ENCODE peak calls at places on chromosomes 12 and 14, in ten cellular contexts. M is NCI-H774; N is activated naive CD4-positive, alpha-beta T cell; B is heart right ventricle; A is stimulated activated CD4-positive, alpha-beta T cell treated with anti-CD3 and anti-CD28 coated beads, Interleukin-15, amount 100 ng/mL, for 24 hours; W is epithelial cell of esophagus; C is activated CD4-positive, alpha-beta T cell treated with anti-CD3 and anti-CD28 coated beads, Interleukin-2, amount 50 U/mL, for 4 hours; O is kidney glomerular epithelial cell; Q is transverse colon; K is HEK293T. H is an unnamed sample.

GRCh38 chr12:124764451-124764850 is 99.2 kb downstream of the SCARB1 start:
- DNase-seq in K (no peak), C (peak), W (peak), Q (peak), N (no peak), B (no peak), O (no peak), M (no peak), A (peak), H (no peak)

GRCh38 chr12:57203201-57203600 is 13.4 kb upstream of the NXPH4 start:
- DNase-seq in Q (no peak), N (no peak), O (no peak), M (no peak), K (no peak), W (no peak), B (no peak), C (no peak), A (no peak), H (no peak)

GRCh38 chr14:100604709-100605108 is 17.5 kb upstream of the BEGAIN start:
- DNase-seq in M (no peak), Q (peak), B (no peak), A (no peak), W (no peak), O (no peak), N (no peak), C (no peak), K (no peak), H (no peak)

GRCh38 chr12:18578191-18578590 is 159.6 kb downstream of the PLCZ1 start:
- DNase-seq in A (no peak), O (no peak), M (no peak), K (no peak), N (no peak), C (no peak), B (no peak), W (peak), Q (no peak), H (no peak)

GRCh38 chr12:117331691-117332090 is 29.7 kb downstream of the NOS1 start:
- DNase-seq in A (no peak), O (no peak), M (no peak), B (no peak), Q (no peak), W (no peak), C (no peak), N (no peak), K (no peak), H (no peak)

GRCh38 chr12:48000878-48001321 is 3.4 kb downstream of the COL2A1 start:
- DNase-seq in N (no peak), O (peak), B (peak), K (peak), C (no peak), M (no peak), W (peak), A (peak), Q (no peak), H (no peak)

GRCh38 chr12:75877588-75878381 is 153.8 kb downstream of the PHLDA1 start:
- DNase-seq in B (no peak), M (no peak), W (peak), Q (no peak), C (no peak), K (no peak), A (no peak), O (peak), N (no peak), H (peak)

GRCh38 chr12:122458105-122459035 is 35.9 kb upstream of the CLIP1 start:
- DNase-seq in B (no peak), K (no peak), A (no peak), Q (no peak), W (no peak), C (no peak), O (no peak), N (no peak), M (no peak), H (no peak)

GRCh38 chr14:35661875-35662274 is 127.9 kb downstream of the INSM2 start:
- DNase-seq in M (no peak), K (no peak), Q (no peak), C (no peak), N (no peak), B (no peak), O (no peak), W (no peak), A (no peak), H (no peak)

GRCh38 chr12:25249951-25250738 is 584 bp downstream of the KRAS start:
- DNase-seq in O (peak), K (peak), A (peak), M (peak), N (peak), Q (peak), W (peak), B (peak), C (peak), H (peak)

GRCh38 chr12:121205491-121205890 is 4.4 kb upstream of the P2RX4 start:
- DNase-seq in O (no peak), A (no peak), Q (no peak), N (no peak), K (no peak), W (no peak), M (no peak), B (no peak), C (no peak), H (no peak)

GRCh38 chr12:58575281-58575680 is 345.0 kb downstream of the LRIG3 start:
- DNase-seq in O (no peak), K (no peak), N (no peak), Q (no peak), B (no peak), M (no peak), C (no peak), W (peak), A (no peak), H (no peak)

GRCh38 chr12:124694250-124694649 is 126.8 kb upstream of the NCOR2 start:
- DNase-seq in W (no peak), A (peak), K (no peak), C (no peak), M (no peak), O (no peak), Q (no peak), B (no peak), N (no peak), H (peak)

GRCh38 chr12:38956337-38956736 is 50.9 kb upstream of the CPNE8 start:
- DNase-seq in A (no peak), O (peak), W (peak), N (no peak), K (no peak), Q (no peak), C (no peak), B (no peak), M (no peak), H (no peak)

GRCh38 chr12:120466560-120467315 is 2.8 kb downstream of the SRSF9 start:
- DNase-seq in W (peak), M (no peak), A (peak), B (peak), N (peak), C (peak), O (no peak), Q (peak), K (no peak), H (peak)

GRCh38 chr12:127881371-127882140 is 385.4 kb upstream of the TMEM132C start:
- DNase-seq in N (no peak), C (no peak), K (no peak), O (no peak), Q (no peak), M (no peak), W (no peak), B (no peak), A (no peak), H (no peak)

GRCh38 chr12:77031745-77032144 is 33.6 kb downstream of the E2F7 start:
- DNase-seq in B (no peak), A (peak), C (no peak), M (no peak), Q (no peak), N (no peak), W (peak), K (no peak), O (no peak), H (no peak)

GRCh38 chr12:83042441-83043215 is 355.9 kb downstream of the TMTC2 start:
- DNase-seq in K (no peak), Q (no peak), M (no peak), C (no peak), O (no peak), N (no peak), W (no peak), B (no peak), A (no peak), H (no peak)

GRCh38 chr14:91414475-91415342 is 2.9 kb downstream of the CCDC88C start:
- DNase-seq in O (no peak), C (no peak), B (no peak), Q (no peak), K (no peak), M (no peak), N (no peak), A (no peak), W (no peak), H (peak)

GRCh38 chr12:57454566-57455373 is at the start of gene INHBE:
- DNase-seq in M (peak), W (no peak), Q (no peak), N (no peak), O (peak), C (no peak), K (no peak), A (no peak), B (no peak), H (no peak)

GRCh38 chr12:13377698-13378097 is 181.2 kb downstream of the EMP1 start:
- DNase-seq in Q (no peak), C (no peak), K (no peak), W (no peak), O (no peak), B (no peak), N (no peak), M (no peak), A (no peak), H (no peak)

GRCh38 chr14:76768671-76769500 is 7.6 kb downstream of the VASH1 start:
- DNase-seq in C (no peak), N (no peak), B (no peak), W (no peak), A (no peak), M (no peak), Q (no peak), K (no peak), O (no peak), H (no peak)

GRCh38 chr12:23585782-23586163 is 363.7 kb downstream of the SOX5 start:
- DNase-seq in W (no peak), O (no peak), Q (no peak), M (no peak), N (no peak), A (no peak), C (no peak), K (no peak), B (no peak), H (no peak)

GRCh38 chr12:8156416-8156815 is 399 bp upstream of the ZNF705A start:
- DNase-seq in N (no peak), W (peak), A (no peak), B (no peak), M (no peak), K (no peak), Q (no peak), O (peak), C (no peak), H (no peak)

GRCh38 chr14:74663884-74664283 is 49.0 kb downstream of the AREL1 start:
- DNase-seq in B (peak), N (no peak), K (no peak), W (no peak), A (no peak), M (no peak), Q (no peak), C (no peak), O (no peak), H (no peak)

GRCh38 chr12:15796493-15797141 is 7.4 kb upstream of the EPS8 start:
- DNase-seq in N (no peak), A (no peak), K (no peak), O (no peak), B (no peak), W (no peak), Q (no peak), M (no peak), C (no peak), H (peak)

GRCh38 chr14:30223385-30223785 is 295.7 kb upstream of the PRKD1 start:
- DNase-seq in K (no peak), M (peak), W (peak), C (no peak), A (no peak), N (no peak), O (peak), B (peak), Q (peak), H (peak)

GRCh38 chr12:121805800-121806555 is 2.2 kb downstream of the SETD1B start:
- DNase-seq in W (no peak), A (peak), N (no peak), M (no peak), B (no peak), Q (no peak), K (no peak), O (no peak), C (no peak), H (peak)

GRCh38 chr12:71333418-71333817 is 106.2 kb upstream of the LGR5 start:
- DNase-seq in A (no peak), N (no peak), C (no peak), M (no peak), W (no peak), O (no peak), B (no peak), K (no peak), Q (no peak), H (no peak)

GRCh38 chr14:95156765-95157194 is 549 bp downstream of the DICER1 start:
- DNase-seq in O (no peak), K (peak), Q (peak), B (peak), N (no peak), C (peak), A (peak), M (peak), W (peak), H (peak)

GRCh38 chr12:579450-580110 is 83.7 kb downstream of the NINJ2 start:
- DNase-seq in A (no peak), O (no peak), M (no peak), W (no peak), K (no peak), C (no peak), B (no peak), N (no peak), Q (no peak), H (no peak)

GRCh38 chr12:95336387-95337067 is 118.9 kb downstream of the VEZT start:
- DNase-seq in Q (peak), N (no peak), K (peak), M (peak), A (no peak), B (peak), C (no peak), W (peak), O (peak), H (peak)

GRCh38 chr12:124567035-124567672 is at the start of gene NCOR2:
- DNase-seq in C (peak), O (no peak), A (peak), W (peak), Q (no peak), N (peak), M (no peak), K (peak), B (no peak), H (no peak)

GRCh38 chr12:110906985-110907384 is 13.4 kb downstream of the MYL2 start:
- DNase-seq in Q (no peak), B (no peak), K (no peak), C (no peak), M (no peak), A (no peak), N (no peak), W (peak), O (no peak), H (no peak)

GRCh38 chr14:90675399-90675798 is 140.8 kb downstream of the TTC7B start:
- DNase-seq in C (no peak), B (peak), N (no peak), W (no peak), K (no peak), Q (no peak), O (no peak), A (no peak), M (no peak), H (no peak)

H was measured in small intestine.